ENCODE peak calls at places on chromosomes 12 and 14, in nine cellular contexts. R is prostate gland; L is RWPE2; D is CD8-positive, alpha-beta memory T cell; C is CD8-positive, alpha-beta T cell; I is MM.1S; N is spleen; Y is ovary; S is small intestine. Z is an unnamed sample. For H3K9me3, H3K4me1 and H3K36me3, the result is how much of the 10 kb centered on the place peaks cover.

GRCh38 chr12:38161123-38162000 is 155.2 kb upstream of the ALG10B start:
- DNase-seq in R (no peak), L (no peak), D (no peak), C (no peak), I (no peak), N (peak), Y (peak), S (no peak), Z (no peak)

GRCh38 chr14:102055181-102055901 is 31.5 kb downstream of the HSP90AA1 start:
- DNase-seq in R (no peak), L (peak), D (no peak), C (no peak), I (no peak), N (no peak), Y (no peak), S (no peak), Z (no peak)

GRCh38 chr14:26204954-26205479 is 392.8 kb downstream of the NOVA1 start:
- DNase-seq in R (peak), L (peak), D (no peak), C (no peak), I (no peak), N (peak), Y (peak), S (no peak), Z (no peak)

GRCh38 chr12:8145754-8146415 is 10.9 kb upstream of the ZNF705A start:
- DNase-seq in R (no peak), L (no peak), D (no peak), C (no peak), I (no peak), N (no peak), Y (peak), S (no peak), Z (no peak)

GRCh38 chr12:84596276-84596675 is 316.3 kb downstream of the SLC6A15 start:
- DNase-seq in R (no peak), L (no peak), D (no peak), C (no peak), I (no peak), N (no peak), Y (no peak), S (no peak), Z (no peak)

GRCh38 chr12:56751712-56752598 is at the start of gene PRIM1:
- DNase-seq in R (peak), L (peak), D (peak), C (peak), I (peak), N (peak), Y (peak), S (peak), Z (peak)

GRCh38 chr14:95488376-95489162 is 27.9 kb downstream of the SYNE3 start:
- DNase-seq in R (no peak), L (no peak), D (no peak), C (no peak), I (no peak), N (no peak), Y (no peak), S (no peak), Z (no peak)

GRCh38 chr12:128734391-128734790 is 89.4 kb downstream of the SLC15A4 start:
- DNase-seq in R (no peak), L (no peak), D (no peak), C (no peak), I (no peak), N (no peak), Y (no peak), S (no peak), Z (no peak)

GRCh38 chr12:104596876-104597833 is 140.4 kb downstream of the CHST11 start:
- DNase-seq in R (no peak), L (no peak), D (no peak), C (no peak), I (no peak), N (no peak), Y (no peak), S (no peak), Z (no peak)

GRCh38 chr12:26940820-26941219 is 2.5 kb downstream of the FGFR1OP2 start:
- DNase-seq in R (no peak), L (no peak), D (no peak), C (no peak), I (peak), N (no peak), Y (no peak), S (peak), Z (peak)

GRCh38 chr12:81809829-81810595 is 50.9 kb upstream of the PPFIA2 start:
- DNase-seq in R (no peak), L (no peak), D (no peak), C (no peak), I (no peak), N (no peak), Y (no peak), S (no peak), Z (no peak)

GRCh38 chr14:39615352-39615751 is 183.1 kb upstream of the FBXO33 start:
- DNase-seq in R (no peak), L (no peak), D (no peak), C (no peak), I (no peak), N (no peak), Y (no peak), S (no peak), Z (no peak)

GRCh38 chr12:101047652-101048051 is 162.4 kb downstream of the SLC5A8 start:
- DNase-seq in R (peak), L (no peak), D (no peak), C (no peak), I (no peak), N (no peak), Y (no peak), S (no peak), Z (no peak)

GRCh38 chr14:75845136-75845804 is 136.5 kb downstream of the TGFB3 start:
- DNase-seq in R (no peak), L (no peak), D (no peak), C (no peak), I (no peak), N (no peak), Y (no peak), S (no peak), Z (no peak)

GRCh38 chr14:63045612-63046320 is 508 bp upstream of the KCNH5 start:
- DNase-seq in R (no peak), L (peak), D (no peak), C (no peak), I (peak), N (no peak), Y (peak), S (no peak), Z (no peak)

GRCh38 chr14:65103150-65103760 is 938 bp upstream of the MAX start:
- DNase-seq in R (no peak), L (no peak), D (no peak), C (no peak), I (peak), N (peak), Y (no peak), S (no peak), Z (peak)

GRCh38 chr12:121466800-121467637 is 67.1 kb downstream of the RNF34 start:
- DNase-seq in R (peak), L (peak), D (peak), C (peak), I (peak), N (peak), Y (peak), S (peak), Z (peak)

GRCh38 chr14:63663428-63664142 is 21.9 kb upstream of the WDR89 start:
- DNase-seq in R (no peak), L (no peak), D (no peak), C (no peak), I (no peak), N (no peak), Y (no peak), S (no peak), Z (no peak)

GRCh38 chr14:103897075-103897947 is 30.9 kb upstream of the TDRD9 start:
- DNase-seq in R (no peak), L (no peak), D (no peak), C (no peak), I (no peak), N (no peak), Y (no peak), S (peak), Z (no peak)

GRCh38 chr12:56728139-56728861 is 3.2 kb upstream of the NACA start:
- DNase-seq in R (no peak), L (no peak), D (no peak), C (no peak), I (no peak), N (no peak), Y (no peak), S (no peak), Z (no peak)

GRCh38 chr12:13250416-13250815 is 53.9 kb downstream of the EMP1 start:
- DNase-seq in R (no peak), L (no peak), D (no peak), C (no peak), I (no peak), N (no peak), Y (no peak), S (no peak), Z (no peak)

GRCh38 chr12:52499836-52500560 is 6.9 kb upstream of the KRT6A start:
- DNase-seq in R (no peak), L (no peak), D (no peak), C (no peak), I (no peak), N (no peak), Y (no peak), S (no peak), Z (no peak)

GRCh38 chr12:116524964-116525379 is 34.2 kb upstream of the MAP1LC3B2 start:
- DNase-seq in R (no peak), L (no peak), D (no peak), C (no peak), I (no peak), N (no peak), Y (no peak), S (no peak), Z (no peak)

GRCh38 chr14:100554082-100554677 is 33.0 kb downstream of the BEGAIN start:
- DNase-seq in R (peak), L (no peak), D (no peak), C (no peak), I (no peak), N (no peak), Y (peak), S (peak), Z (no peak)

GRCh38 chr12:49201595-49202295 is 12.9 kb upstream of the TUBA1A start:
- DNase-seq in R (no peak), L (no peak), D (no peak), C (no peak), I (no peak), N (no peak), Y (no peak), S (peak), Z (no peak)

GRCh38 chr14:103699261-103699661 is 16.0 kb downstream of the XRCC3 start:
- DNase-seq in R (no peak), L (no peak), D (no peak), C (no peak), I (no peak), N (no peak), Y (no peak), S (no peak), Z (no peak)

GRCh38 chr14:88380405-88380804 is 5.1 kb upstream of the SPATA7 start:
- DNase-seq in R (no peak), L (no peak), D (no peak), C (no peak), I (no peak), N (no peak), Y (no peak), S (no peak), Z (no peak)

GRCh38 chr14:64209428-64210165 is 84.6 kb downstream of the ESR2 start:
- DNase-seq in R (no peak), L (no peak), D (no peak), C (no peak), I (no peak), N (peak), Y (peak), S (no peak), Z (no peak)

GRCh38 chr14:84998216-84998615 is 531.7 kb upstream of the FLRT2 start:
- DNase-seq in R (no peak), L (no peak), D (no peak), C (no peak), I (no peak), N (no peak), Y (no peak), S (no peak), Z (no peak)

GRCh38 chr14:105629886-105630215 is 103.5 kb downstream of the TMEM121 start:
- DNase-seq in R (no peak), L (no peak), D (no peak), C (no peak), I (no peak), N (no peak), Y (no peak), S (no peak), Z (no peak)

GRCh38 chr12:90854136-90854689 is 100.8 kb downstream of the CCER1 start:
- DNase-seq in R (peak), L (no peak), D (no peak), C (no peak), I (peak), N (no peak), Y (no peak), S (peak), Z (no peak)

GRCh38 chr14:91693342-91693741 is 38.5 kb downstream of the CATSPERB start:
- DNase-seq in R (no peak), L (no peak), D (no peak), C (no peak), I (no peak), N (no peak), Y (no peak), S (peak), Z (no peak)

GRCh38 chr14:89212386-89213235 is 204.4 kb downstream of the FOXN3 start:
- DNase-seq in R (peak), L (no peak), D (no peak), C (no peak), I (no peak), N (no peak), Y (no peak), S (no peak), Z (no peak)

GRCh38 chr12:12909228-12909994 is 18.0 kb downstream of the GPRC5A start:
- DNase-seq in R (no peak), L (no peak), D (no peak), C (no peak), I (no peak), N (no peak), Y (no peak), S (no peak), Z (no peak)

GRCh38 chr12:91883811-91884210 is 261.8 kb downstream of the BTG1 start:
- DNase-seq in R (no peak), L (no peak), D (no peak), C (no peak), I (no peak), N (no peak), Y (no peak), S (no peak), Z (no peak)

GRCh38 chr12:20415013-20415412 is 46.7 kb downstream of the PDE3A start:
- DNase-seq in R (no peak), L (no peak), D (no peak), C (no peak), I (no peak), N (no peak), Y (peak), S (peak), Z (no peak)

GRCh38 chr14:37681486-37681885 is 86.1 kb downstream of the TTC6 start:
- DNase-seq in R (no peak), L (no peak), D (no peak), C (no peak), I (no peak), N (no peak), Y (no peak), S (no peak), Z (no peak)

GRCh38 chr12:47376937-47377336 is 297.2 kb upstream of the AMIGO2 start:
- DNase-seq in R (no peak), L (no peak), D (no peak), C (no peak), I (no peak), N (no peak), Y (peak), S (no peak), Z (no peak)

GRCh38 chr12:34296143-34297041 is 274.1 kb downstream of the ALG10 start:
- DNase-seq in R (no peak), L (peak), D (no peak), C (no peak), I (no peak), N (peak), Y (peak), S (no peak), Z (no peak)

GRCh38 chr12:34295366-34296142 is 273.3 kb downstream of the ALG10 start:
- DNase-seq in R (no peak), L (no peak), D (no peak), C (no peak), I (no peak), N (peak), Y (no peak), S (no peak), Z (no peak)

GRCh38 chr12:34292736-34293625 is 270.7 kb downstream of the ALG10 start:
- DNase-seq in R (no peak), L (peak), D (no peak), C (no peak), I (no peak), N (peak), Y (peak), S (no peak), Z (no peak)

GRCh38 chr12:34294137-34294536 is 271.8 kb downstream of the ALG10 start:
- DNase-seq in R (no peak), L (peak), D (no peak), C (no peak), I (no peak), N (peak), Y (peak), S (no peak), Z (no peak)

DNA sequence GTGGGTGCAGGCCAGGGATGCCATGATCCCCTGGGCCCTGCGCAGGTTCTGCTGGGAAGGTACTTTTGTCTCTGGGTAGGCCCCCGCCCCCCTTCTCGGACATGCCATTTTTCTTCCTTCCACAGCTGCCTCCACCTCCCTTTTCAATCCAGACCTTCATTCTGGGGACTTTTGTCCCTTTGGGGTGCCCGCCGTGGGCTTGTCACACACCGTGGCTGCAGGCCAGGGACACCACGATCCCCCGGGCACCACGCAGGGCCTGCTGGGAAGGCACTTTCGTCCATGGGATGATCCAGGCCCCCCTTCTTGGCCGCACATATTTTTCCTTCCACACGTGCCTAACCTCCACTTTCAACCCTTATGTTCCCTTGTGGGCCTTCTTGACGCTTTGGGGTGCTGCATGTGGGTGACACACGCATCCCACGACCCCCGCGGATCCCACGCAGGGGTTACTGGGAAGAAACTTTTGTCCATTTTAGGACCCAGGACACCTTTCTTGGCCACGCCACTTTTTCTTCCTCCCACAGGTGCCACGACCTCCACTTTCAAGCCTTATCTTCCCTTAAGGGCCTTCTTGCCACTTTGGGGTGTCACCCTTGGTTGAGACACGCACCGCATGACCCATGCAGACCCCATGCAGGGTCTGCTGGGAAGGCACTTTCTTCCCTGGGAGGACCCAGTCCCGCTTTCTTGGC is 272.5 kb downstream of the ALG10 start:
- DNase-seq in R (no peak), L (peak), D (no peak), C (no peak), I (no peak), N (no peak), Y (peak), S (no peak), Z (no peak)
- H3K9me3 ChIP-seq in R (under half), L (under half), D (under half), C (under half), I (under half), N (under half), Y (under half), S (under half), Z (under half)

GRCh38 chr14:57390806-57391562 is 598 bp downstream of the NAA30 start:
- DNase-seq in R (peak), L (peak), D (no peak), C (peak), I (peak), N (peak), Y (peak), S (peak), Z (peak)
- H3K4me1 ChIP-seq in R (under half), L (under half), D (under half), C (under half), I (under half), N (under half), Y (under half), S (under half), Z (under half)

DNA sequence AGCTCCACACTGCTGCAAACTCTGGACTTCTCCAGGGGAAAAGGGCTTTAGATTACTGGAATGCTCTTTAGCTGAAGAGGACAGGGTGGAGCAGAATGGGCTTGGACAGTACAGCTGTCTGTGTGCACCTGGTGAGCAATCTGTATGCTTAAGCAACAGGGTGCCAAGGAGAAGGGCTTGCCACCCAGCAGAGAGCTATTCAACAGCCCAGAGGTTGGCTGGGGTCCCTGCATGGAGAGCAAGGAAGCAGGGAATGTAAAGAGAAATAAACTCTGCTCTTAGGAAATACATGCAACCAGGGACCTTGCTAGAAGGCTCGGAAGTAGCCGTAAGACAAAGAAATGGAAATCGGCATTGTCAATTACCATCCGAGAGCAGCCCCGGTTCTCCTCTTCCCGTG is 53.0 kb upstream of the CORO1C start:
- DNase-seq in R (no peak), L (no peak), D (no peak), C (no peak), I (peak), N (peak), Y (no peak), S (no peak), Z (no peak)
- H3K36me3 ChIP-seq in R (under half), L (half or more), D (under half), C (under half), I (under half), N (half or more), Y (under half), S (under half), Z (under half)

GRCh38 chr14:68622856-68623255 is 170.0 kb downstream of the ZFP36L1 start:
- DNase-seq in R (no peak), L (no peak), D (no peak), C (no peak), I (peak), N (no peak), Y (no peak), S (no peak), Z (peak)

GRCh38 chr14:68623828-68624227 is 169.0 kb downstream of the ZFP36L1 start:
- DNase-seq in R (no peak), L (no peak), D (no peak), C (no peak), I (no peak), N (no peak), Y (no peak), S (no peak), Z (no peak)

GRCh38 chr14:68623307-68623706 is 169.6 kb downstream of the ZFP36L1 start:
- DNase-seq in R (no peak), L (no peak), D (no peak), C (no peak), I (no peak), N (no peak), Y (no peak), S (no peak), Z (no peak)

GRCh38 chr14:68619805-68620574 is 172.9 kb downstream of the ZFP36L1 start:
- DNase-seq in R (no peak), L (no peak), D (no peak), C (no peak), I (no peak), N (no peak), Y (peak), S (no peak), Z (no peak)

DNA sequence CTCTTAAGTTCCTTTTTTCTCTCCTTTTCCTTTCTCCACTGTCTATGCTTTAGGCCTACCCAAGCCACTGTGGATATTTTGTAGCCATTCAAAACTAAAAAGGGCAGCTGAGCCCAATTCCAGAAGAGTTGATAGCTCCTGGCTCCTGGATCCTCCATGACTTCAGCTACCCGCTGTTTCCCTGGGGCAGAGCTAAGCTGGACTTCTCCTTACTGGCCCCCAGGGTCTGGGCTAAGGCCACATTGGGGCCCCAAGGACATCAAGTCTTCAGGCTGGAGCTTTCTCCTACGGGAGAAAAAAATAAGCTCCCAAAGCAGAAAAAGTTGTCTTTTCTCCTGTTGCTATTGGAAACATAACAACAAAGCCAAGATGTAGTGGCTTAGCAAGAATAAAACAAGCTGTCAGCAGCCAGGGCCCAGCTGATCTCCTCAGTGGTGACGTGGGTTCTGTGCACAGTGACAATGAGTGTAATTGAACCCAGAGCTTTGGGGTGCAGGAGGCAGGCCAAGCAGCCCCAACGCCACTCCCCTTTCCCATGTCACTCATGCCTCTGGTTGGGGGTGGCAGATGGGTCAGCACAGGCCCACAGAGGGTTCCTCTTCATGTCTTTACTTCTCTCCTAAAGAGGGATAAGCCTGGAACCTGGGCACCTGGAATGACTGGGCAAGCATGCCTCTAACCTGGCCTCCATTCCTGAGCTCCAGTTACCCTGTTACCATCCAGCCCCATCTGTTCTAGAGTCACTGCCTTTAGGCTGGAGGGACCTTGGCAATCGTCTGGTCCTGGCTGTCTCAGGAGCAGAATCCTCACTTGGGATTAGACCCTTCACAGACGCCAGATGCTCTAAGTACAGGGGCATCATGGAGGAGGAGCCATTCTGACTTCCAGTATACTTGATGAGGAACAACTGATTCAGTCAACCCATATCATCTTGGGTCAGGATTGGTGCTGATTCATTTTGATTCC is 171.2 kb downstream of the ZFP36L1 start:
- DNase-seq in R (no peak), L (no peak), D (no peak), C (no peak), I (no peak), N (no peak), Y (peak), S (no peak), Z (no peak)
- H3K9me3 ChIP-seq in R (under half), L (under half), D (under half), C (under half), I (under half), N (under half), Y (under half), S (under half), Z (under half)

Z was measured in CD4-positive, CD25-positive, alpha-beta regulatory T cell.